ENCODE peak calls at places on chromosomes 5 and 9, in five cellular contexts. One of them, this sample, is unnamed.
A peak's percentile ranks its signal among the peaks of the same experiment; 100 is the strongest.

GRCh38 chr5:126918624-126918957 is 111.8 kb downstream of the MARCHF3 start:
- DNase-seq in GM12878: no peak
- DNase-seq in K562: no peak
- DNase-seq in SK-N-SH: no peak
- DNase-seq in H1: no peak
- DNase-seq in this sample: no peak

GRCh38 chr9:114504341-114505186 is 709 bp downstream of the WHRN start:
- DNase-seq in GM12878: no peak
- DNase-seq in K562: peak; percentile 73
- DNase-seq in SK-N-SH: peak; percentile 78
- DNase-seq in H1: no peak
- DNase-seq in this sample: no peak

GRCh38 chr5:150120617-150121447 is 34.5 kb upstream of the CSF1R start:
- DNase-seq in GM12878: no peak
- DNase-seq in K562: no peak
- DNase-seq in SK-N-SH: no peak
- DNase-seq in H1: no peak
- DNase-seq in this sample: no peak

GRCh38 chr9:15272377-15272928 is 34.6 kb downstream of the TTC39B start:
- DNase-seq in GM12878: no peak
- DNase-seq in K562: no peak
- DNase-seq in SK-N-SH: no peak
- DNase-seq in H1: no peak
- DNase-seq in this sample: no peak

GRCh38 chr5:135208555-135209494 is 174.8 kb upstream of the PITX1 start:
- DNase-seq in GM12878: no peak
- DNase-seq in K562: no peak
- DNase-seq in SK-N-SH: no peak
- DNase-seq in H1: no peak
- DNase-seq in this sample: no peak

GRCh38 chr9:110835404-110835803 is 166.8 kb downstream of the MUSK start:
- DNase-seq in GM12878: no peak
- DNase-seq in K562: no peak
- DNase-seq in SK-N-SH: no peak
- DNase-seq in H1: no peak
- DNase-seq in this sample: no peak

GRCh38 chr9:18405240-18405639 is 68.7 kb upstream of the ADAMTSL1 start:
- DNase-seq in GM12878: no peak
- DNase-seq in K562: no peak
- DNase-seq in SK-N-SH: no peak
- DNase-seq in H1: no peak
- DNase-seq in this sample: no peak

GRCh38 chr9:99307846-99308245 is 85.8 kb downstream of the SEC61B start:
- DNase-seq in GM12878: no peak
- DNase-seq in K562: no peak
- DNase-seq in SK-N-SH: no peak
- DNase-seq in H1: no peak
- DNase-seq in this sample: no peak

GRCh38 chr5:149561848-149562247 is 10.6 kb upstream of the CSNK1A1 start:
- DNase-seq in GM12878: no peak
- DNase-seq in K562: no peak
- DNase-seq in SK-N-SH: peak; percentile 50
- DNase-seq in H1: no peak
- DNase-seq in this sample: no peak

GRCh38 chr5:135695656-135696055 is 116.9 kb upstream of the CXCL14 start:
- DNase-seq in GM12878: no peak
- DNase-seq in K562: no peak
- DNase-seq in SK-N-SH: no peak
- DNase-seq in H1: no peak
- DNase-seq in this sample: no peak

DNA sequence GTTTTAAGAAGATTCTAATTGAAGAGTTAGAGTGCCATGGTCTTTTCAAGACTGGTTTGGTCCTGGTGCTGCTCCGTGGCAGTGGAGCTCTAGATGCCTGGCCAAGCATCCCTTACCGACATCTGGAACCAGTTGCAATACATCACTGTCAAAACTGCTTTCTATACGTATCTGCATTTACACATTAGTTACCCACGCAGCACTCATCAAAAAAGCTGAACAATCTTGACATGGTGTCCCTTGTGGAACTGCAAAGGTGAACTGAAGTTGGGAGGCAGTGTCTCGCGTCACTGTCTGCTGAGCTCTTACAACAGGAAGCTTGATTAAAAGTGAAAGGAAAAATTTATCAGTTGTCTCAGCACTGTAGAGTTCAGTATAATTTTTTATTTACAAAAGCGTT is 82.6 kb downstream of the PBX3 start:
- DNase-seq in GM12878: peak; percentile 54
- DNase-seq in K562: no peak
- DNase-seq in SK-N-SH: peak; percentile 36
- DNase-seq in H1: no peak
- DNase-seq in this sample: peak; percentile 15
- H3K27ac ChIP-seq in GM12878: peak overlapping the region; percentile 15
- H3K27ac ChIP-seq in K562: no peak overlapping the region
- H3K27ac ChIP-seq in SK-N-SH: peak overlapping the region; percentile 44
- H3K27ac ChIP-seq in H1: no peak overlapping the region
- H3K27ac ChIP-seq in this sample: no peak overlapping the region

GRCh38 chr5:124705577-124705976 is 40.9 kb downstream of the ZNF608 start:
- DNase-seq in GM12878: no peak
- DNase-seq in K562: no peak
- DNase-seq in SK-N-SH: no peak
- DNase-seq in H1: no peak
- DNase-seq in this sample: no peak

GRCh38 chr5:124706041-124706440 is 40.4 kb downstream of the ZNF608 start:
- DNase-seq in GM12878: no peak
- DNase-seq in K562: no peak
- DNase-seq in SK-N-SH: no peak
- DNase-seq in H1: no peak
- DNase-seq in this sample: no peak

GRCh38 chr5:124704594-124705284 is 41.7 kb downstream of the ZNF608 start:
- DNase-seq in GM12878: peak; percentile 76
- DNase-seq in K562: no peak
- DNase-seq in SK-N-SH: no peak
- DNase-seq in H1: no peak
- DNase-seq in this sample: no peak

GRCh38 chr5:124707516-124707915 is 38.9 kb downstream of the ZNF608 start:
- DNase-seq in GM12878: no peak
- DNase-seq in K562: no peak
- DNase-seq in SK-N-SH: no peak
- DNase-seq in H1: no peak
- DNase-seq in this sample: no peak

GRCh38 chr5:124706729-124707361 is 39.6 kb downstream of the ZNF608 start:
- DNase-seq in GM12878: no peak
- DNase-seq in K562: no peak
- DNase-seq in SK-N-SH: peak; percentile 70
- DNase-seq in H1: no peak
- DNase-seq in this sample: no peak
- TF ChIP-seq GABPA in GM12878: no peak
- TF ChIP-seq GABPA in K562: no peak
- TF ChIP-seq GABPA in SK-N-SH: no peak
- TF ChIP-seq GABPA in H1: no peak
- TF ChIP-seq GABPA in this sample: no peak

DNA sequence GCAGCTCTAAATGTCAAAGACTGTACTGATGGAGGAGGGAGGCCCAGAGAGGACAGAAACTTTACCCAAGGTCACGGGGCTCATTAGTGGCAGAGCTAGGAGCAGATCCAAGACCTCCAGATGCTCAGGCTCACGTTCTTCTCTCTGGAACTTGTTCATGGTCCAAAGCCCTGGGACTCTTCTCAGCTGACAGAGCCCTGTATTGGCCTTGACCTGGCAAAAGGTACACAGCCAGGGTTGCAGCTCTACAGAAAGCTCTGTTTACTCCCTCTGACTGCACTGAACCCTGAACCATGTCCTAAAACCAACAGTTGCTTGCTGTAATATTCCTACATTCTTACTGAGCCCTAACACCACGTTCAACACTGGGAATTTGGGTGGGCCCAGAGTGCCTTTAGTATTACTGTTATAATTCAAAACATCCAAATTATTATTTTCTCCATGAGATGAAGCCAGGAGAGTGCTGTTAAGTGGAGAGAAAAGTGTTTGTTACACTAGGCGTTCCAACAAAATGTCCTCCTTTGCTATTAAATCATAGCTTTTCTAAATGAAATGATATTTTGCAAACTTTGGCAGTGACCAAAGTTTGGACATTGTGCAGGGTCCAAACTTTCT is 602.4 kb upstream of the CLINT1 start:
- DNase-seq in GM12878: no peak
- DNase-seq in K562: no peak
- DNase-seq in SK-N-SH: no peak
- DNase-seq in H1: no peak
- DNase-seq in this sample: no peak
- TF ChIP-seq POLR2AphosphoS5 in GM12878: no peak
- TF ChIP-seq POLR2AphosphoS5 in K562: no peak
- TF ChIP-seq POLR2AphosphoS5 in SK-N-SH: no peak
- TF ChIP-seq POLR2AphosphoS5 in H1: no peak
- TF ChIP-seq POLR2AphosphoS5 in this sample: no peak

GRCh38 chr5:172403822-172404221 is 50.5 kb downstream of the SH3PXD2B start:
- DNase-seq in GM12878: no peak
- DNase-seq in K562: no peak
- DNase-seq in SK-N-SH: no peak
- DNase-seq in H1: no peak
- DNase-seq in this sample: no peak

GRCh38 chr5:172404746-172405145 is 49.6 kb downstream of the SH3PXD2B start:
- DNase-seq in GM12878: no peak
- DNase-seq in K562: no peak
- DNase-seq in SK-N-SH: no peak
- DNase-seq in H1: no peak
- DNase-seq in this sample: no peak

GRCh38 chr5:172402531-172403190 is 51.7 kb downstream of the SH3PXD2B start:
- DNase-seq in GM12878: no peak
- DNase-seq in K562: no peak
- DNase-seq in SK-N-SH: no peak
- DNase-seq in H1: no peak
- DNase-seq in this sample: no peak

GRCh38 chr5:172405226-172405625 is 49.1 kb downstream of the SH3PXD2B start:
- DNase-seq in GM12878: no peak
- DNase-seq in K562: no peak
- DNase-seq in SK-N-SH: no peak
- DNase-seq in H1: no peak
- DNase-seq in this sample: no peak

DNA sequence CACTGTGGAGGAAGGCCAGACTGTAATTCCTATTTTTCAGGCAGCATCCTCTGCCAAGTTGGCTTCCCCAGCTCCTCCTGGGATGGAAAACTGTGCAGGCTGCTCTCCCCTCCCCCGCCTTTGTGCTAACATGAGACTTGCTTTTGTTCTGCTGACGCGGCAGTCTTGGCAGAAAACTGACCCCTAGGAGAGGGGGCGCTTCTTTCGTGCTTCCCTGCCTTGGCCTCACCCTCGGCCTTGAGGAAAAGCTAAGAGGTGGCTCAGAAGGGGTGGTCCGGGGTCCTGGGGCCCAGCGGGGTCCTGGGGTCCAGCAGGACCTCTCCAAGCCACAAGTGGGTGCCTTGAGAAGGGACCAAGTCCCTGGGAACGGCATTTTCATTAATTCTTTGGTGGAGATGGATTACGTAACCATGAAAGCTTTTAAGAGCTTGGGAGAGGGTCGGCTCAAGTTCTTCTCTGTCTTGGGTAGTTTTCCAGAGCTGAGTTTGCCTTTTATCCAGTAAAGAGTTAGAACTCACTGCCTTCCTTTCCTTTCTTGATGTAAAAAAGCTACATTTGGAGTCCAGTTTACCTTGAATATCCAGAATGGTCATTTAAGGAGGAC is 51.0 kb downstream of the SH3PXD2B start:
- DNase-seq in GM12878: no peak
- DNase-seq in K562: no peak
- DNase-seq in SK-N-SH: no peak
- DNase-seq in H1: no peak
- DNase-seq in this sample: no peak
- H3K27ac ChIP-seq in GM12878: no peak overlapping the region
- H3K27ac ChIP-seq in K562: no peak overlapping the region
- H3K27ac ChIP-seq in SK-N-SH: no peak overlapping the region
- H3K27ac ChIP-seq in H1: peak overlapping the region; percentile 78
- H3K27ac ChIP-seq in this sample: no peak overlapping the region

DNA sequence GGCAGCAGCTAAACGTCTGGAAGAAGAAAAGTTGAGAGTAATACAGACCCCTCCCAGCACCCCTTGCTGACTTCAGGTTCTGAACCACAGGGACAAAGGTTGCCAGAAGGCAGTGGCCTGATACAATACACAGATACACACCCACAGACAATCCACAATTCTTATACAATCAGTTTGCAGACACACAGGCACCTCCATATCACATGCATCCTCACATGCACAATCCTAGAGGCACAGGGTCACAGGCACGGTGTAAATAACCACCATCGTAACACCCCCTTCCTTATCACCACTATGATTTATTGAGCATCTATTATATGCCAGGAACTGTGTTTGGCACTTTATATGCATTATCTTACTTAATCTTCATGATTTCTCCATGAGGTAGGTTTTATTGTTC is 8.2 kb downstream of the CNTFR start:
- DNase-seq in GM12878: no peak
- DNase-seq in K562: no peak
- DNase-seq in SK-N-SH: no peak
- DNase-seq in H1: no peak
- DNase-seq in this sample: no peak
- TF ChIP-seq GABPA in GM12878: no peak
- TF ChIP-seq GABPA in K562: no peak
- TF ChIP-seq GABPA in SK-N-SH: no peak
- TF ChIP-seq GABPA in H1: no peak
- TF ChIP-seq GABPA in this sample: no peak

GRCh38 chr5:179276838-179277395 is 68.3 kb downstream of the ADAMTS2 start:
- DNase-seq in GM12878: no peak
- DNase-seq in K562: peak; percentile 26
- DNase-seq in SK-N-SH: peak; percentile 72
- DNase-seq in H1: no peak
- DNase-seq in this sample: no peak

GRCh38 chr5:179278119-179278518 is 67.1 kb downstream of the ADAMTS2 start:
- DNase-seq in GM12878: no peak
- DNase-seq in K562: no peak
- DNase-seq in SK-N-SH: peak; percentile 69
- DNase-seq in H1: no peak
- DNase-seq in this sample: no peak

GRCh38 chr5:179275381-179275878 is 69.8 kb downstream of the ADAMTS2 start:
- DNase-seq in GM12878: no peak
- DNase-seq in K562: no peak
- DNase-seq in SK-N-SH: no peak
- DNase-seq in H1: no peak
- DNase-seq in this sample: no peak

GRCh38 chr5:179274321-179275315 is 70.6 kb downstream of the ADAMTS2 start:
- DNase-seq in GM12878: no peak
- DNase-seq in K562: peak; percentile 23
- DNase-seq in SK-N-SH: peak; percentile 70
- DNase-seq in H1: no peak
- DNase-seq in this sample: no peak

GRCh38 chr5:179275941-179276837 is 69.1 kb downstream of the ADAMTS2 start:
- DNase-seq in GM12878: no peak
- DNase-seq in K562: peak; percentile 48
- DNase-seq in SK-N-SH: no peak
- DNase-seq in H1: no peak
- DNase-seq in this sample: no peak
- TF ChIP-seq POLR2AphosphoS5 in GM12878: no peak
- TF ChIP-seq POLR2AphosphoS5 in K562: no peak
- TF ChIP-seq POLR2AphosphoS5 in SK-N-SH: no peak
- TF ChIP-seq POLR2AphosphoS5 in H1: no peak
- TF ChIP-seq POLR2AphosphoS5 in this sample: no peak

GRCh38 chr9:80320480-80320879 is 748.7 kb downstream of the TLE4 start:
- DNase-seq in GM12878: no peak
- DNase-seq in K562: no peak
- DNase-seq in SK-N-SH: no peak
- DNase-seq in H1: no peak
- DNase-seq in this sample: no peak
- H3K27ac ChIP-seq in GM12878: no peak overlapping the region
- H3K27ac ChIP-seq in K562: no peak overlapping the region
- H3K27ac ChIP-seq in SK-N-SH: no peak overlapping the region
- H3K27ac ChIP-seq in H1: no peak overlapping the region
- H3K27ac ChIP-seq in this sample: no peak overlapping the region

This sample was measured in HL-60.